ENCODE peak calls at places on chromosomes 6 and 20, in nine cellular contexts. F is epithelial cell of prostate; E is nephron progenitor cell; X is stimulated activated CD8-positive, alpha-beta memory T cell treated with anti-CD3 and anti-CD28 coated beads, Interleukin-12 subunit alpha, Interleukin-12 subunit beta, amount 100 ng/mL, for 4 hours; S is neuronal stem cell; J is posterior cingulate gyrus; P is A172; K is renal cortical epithelial cell; V is neural crest cell. A is an unnamed sample.

GRCh38 chr6:78487401-78487800 is 379.9 kb upstream of the IRAK1BP1 start:
- DNase-seq in F (no peak), E (no peak), X (no peak), S (no peak), J (no peak), P (peak), K (peak), V (no peak), A (no peak)

GRCh38 chr6:144415835-144416237 is 130.7 kb downstream of the UTRN start:
- DNase-seq in F (peak), E (no peak), X (no peak), S (no peak), J (no peak), P (peak), K (peak), V (no peak), A (no peak)

GRCh38 chr6:106639812-106640211 is 10.4 kb downstream of the QRSL1 start:
- DNase-seq in F (no peak), E (no peak), X (no peak), S (no peak), J (no peak), P (no peak), K (no peak), V (no peak), A (no peak)

GRCh38 chr6:17588011-17588410 is 12.1 kb upstream of the FAM8A1 start:
- DNase-seq in F (no peak), E (no peak), X (no peak), S (no peak), J (no peak), P (no peak), K (no peak), V (no peak), A (no peak)

GRCh38 chr6:114439414-114439813 is 96.6 kb upstream of the HS3ST5 start:
- DNase-seq in F (no peak), E (no peak), X (no peak), S (no peak), J (no peak), P (no peak), K (no peak), V (no peak), A (no peak)

GRCh38 chr20:47225458-47225857 is 131.0 kb downstream of the ZMYND8 start:
- DNase-seq in F (no peak), E (no peak), X (no peak), S (no peak), J (no peak), P (no peak), K (no peak), V (no peak), A (no peak)

GRCh38 chr20:38581013-38581412 is at the start of gene ADIG:
- DNase-seq in F (no peak), E (no peak), X (no peak), S (no peak), J (peak), P (no peak), K (peak), V (no peak), A (peak)

GRCh38 chr6:73515204-73516101 is 5.4 kb downstream of the EEF1A1 start:
- DNase-seq in F (no peak), E (peak), X (no peak), S (no peak), J (no peak), P (peak), K (peak), V (no peak), A (no peak)

GRCh38 chr6:42434237-42434636 is 17.5 kb downstream of the TRERF1 start:
- DNase-seq in F (no peak), E (no peak), X (no peak), S (no peak), J (no peak), P (no peak), K (no peak), V (no peak), A (no peak)